ENCODE peak calls at places on chromosomes 5 and 9, in five cellular contexts. R is transverse colon, F is stomach, A is lung, H is heart left ventricle. T is an unnamed sample.

GRCh38 chr5:136021016-136021405 is 7.8 kb upstream of the TGFBI start:
- DNase-seq in R (no peak), F (no peak), A (no peak), H (no peak), T (no peak)

GRCh38 chr5:43172779-43173178 is 19.2 kb upstream of the NIM1K start:
- DNase-seq in R (no peak), F (no peak), A (no peak), H (no peak), T (no peak)

GRCh38 chr5:83475540-83476469 is 4.3 kb downstream of the VCAN start:
- DNase-seq in R (no peak), F (no peak), A (no peak), H (no peak), T (no peak)

GRCh38 chr5:116880150-116880549 is 305.5 kb upstream of the SEMA6A start:
- DNase-seq in R (no peak), F (no peak), A (no peak), H (no peak), T (no peak)

GRCh38 chr9:30932226-30932625 is 1452.2 kb upstream of the ACO1 start:
- DNase-seq in R (no peak), F (no peak), A (no peak), H (no peak), T (no peak)

GRCh38 chr9:29203216-29203930 is 1630.1 kb upstream of the C9orf72 start:
- DNase-seq in R (no peak), F (no peak), A (no peak), H (no peak), T (no peak)

GRCh38 chr9:93709600-93710369 is 133.4 kb downstream of the PHF2 start:
- DNase-seq in R (no peak), F (no peak), A (no peak), H (no peak), T (no peak)

GRCh38 chr5:145818604-145819003 is 16.5 kb downstream of the PRELID2 start:
- DNase-seq in R (no peak), F (no peak), A (no peak), H (no peak), T (no peak)

GRCh38 chr9:111001471-111001870 is 36.8 kb downstream of the LPAR1 start:
- DNase-seq in R (no peak), F (no peak), A (no peak), H (no peak), T (no peak)

GRCh38 chr5:45408067-45408466 is 288.1 kb downstream of the HCN1 start:
- DNase-seq in R (no peak), F (no peak), A (no peak), H (no peak), T (no peak)

GRCh38 chr9:125829743-125830142 is 82.6 kb downstream of the PBX3 start:
- DNase-seq in R (no peak), F (peak; percentile 35), A (no peak), H (no peak), T (no peak)

GRCh38 chr9:76044420-76044819 is 153.9 kb downstream of the PCSK5 start:
- DNase-seq in R (no peak), F (no peak), A (no peak), H (no peak), T (no peak)

GRCh38 chr9:127424669-127424986 is 446 bp downstream of the ZNF79 start:
- DNase-seq in R (no peak), F (no peak), A (no peak), H (no peak), T (no peak)

GRCh38 chr5:96146675-96147074 is 185.0 kb upstream of the ELL2 start:
- DNase-seq in R (no peak), F (no peak), A (no peak), H (no peak), T (no peak)

GRCh38 chr9:133205996-133206931 is 2.8 kb downstream of the OBP2B start:
- DNase-seq in R (no peak), F (peak; percentile 18), A (no peak), H (no peak), T (no peak)

GRCh38 chr5:84088996-84089395 is 295.7 kb downstream of the EDIL3 start:
- DNase-seq in R (no peak), F (no peak), A (no peak), H (no peak), T (no peak)

GRCh38 chr5:50440651-50441478 is at the start of gene EMB:
- DNase-seq in R (peak; percentile 76), F (peak; percentile 66), A (peak; percentile 69), H (peak; percentile 87), T (peak; percentile 33)

GRCh38 chr5:41747708-41748107 is 122.5 kb downstream of the OXCT1 start:
- DNase-seq in R (no peak), F (no peak), A (no peak), H (no peak), T (no peak)

GRCh38 chr5:68353624-68354023 is 138.1 kb downstream of the PIK3R1 start:
- DNase-seq in R (no peak), F (no peak), A (no peak), H (no peak), T (no peak)

GRCh38 chr5:14584848-14585247 is 3.3 kb downstream of the OTULINL start:
- DNase-seq in R (no peak), F (no peak), A (no peak), H (no peak), T (no peak)

GRCh38 chr5:140182803-140183367 is 7.9 kb downstream of the CYSTM1 start:
- DNase-seq in R (peak; percentile 54), F (no peak), A (peak; percentile 54), H (no peak), T (no peak)

GRCh38 chr5:120055858-120056257 is 408.2 kb upstream of the PRR16 start:
- DNase-seq in R (no peak), F (no peak), A (no peak), H (no peak), T (no peak)

GRCh38 chr5:41747291-41747690 is 122.9 kb downstream of the OXCT1 start:
- DNase-seq in R (no peak), F (no peak), A (no peak), H (no peak), T (no peak)

GRCh38 chr9:92763721-92764380 is 782 bp downstream of the BICD2 start:
- DNase-seq in R (peak; percentile 42), F (no peak), A (no peak), H (peak; percentile 75), T (peak; percentile 77)

GRCh38 chr9:112540800-112541199 is 54.2 kb downstream of the KIAA1958 start:
- DNase-seq in R (no peak), F (no peak), A (no peak), H (no peak), T (no peak)

GRCh38 chr5:75450069-75450468 is 61.4 kb downstream of the CERT1 start:
- DNase-seq in R (no peak), F (no peak), A (no peak), H (no peak), T (no peak)

GRCh38 chr9:19720374-19720773 is 68.5 kb downstream of the SLC24A2 start:
- DNase-seq in R (no peak), F (no peak), A (no peak), H (no peak), T (no peak)

GRCh38 chr5:54804086-54804485 is 181.3 kb downstream of the ESM1 start:
- DNase-seq in R (no peak), F (no peak), A (no peak), H (no peak), T (no peak)

GRCh38 chr5:81579525-81579924 is 171.4 kb downstream of the SSBP2 start:
- DNase-seq in R (no peak), F (no peak), A (no peak), H (no peak), T (no peak)

GRCh38 chr5:83742089-83742488 is 21.4 kb upstream of the HAPLN1 start:
- DNase-seq in R (no peak), F (no peak), A (no peak), H (no peak), T (no peak)

GRCh38 chr9:36138901-36139300 is 2.4 kb downstream of the GLIPR2 start:
- DNase-seq in R (no peak), F (no peak), A (no peak), H (no peak), T (no peak)

DNA sequence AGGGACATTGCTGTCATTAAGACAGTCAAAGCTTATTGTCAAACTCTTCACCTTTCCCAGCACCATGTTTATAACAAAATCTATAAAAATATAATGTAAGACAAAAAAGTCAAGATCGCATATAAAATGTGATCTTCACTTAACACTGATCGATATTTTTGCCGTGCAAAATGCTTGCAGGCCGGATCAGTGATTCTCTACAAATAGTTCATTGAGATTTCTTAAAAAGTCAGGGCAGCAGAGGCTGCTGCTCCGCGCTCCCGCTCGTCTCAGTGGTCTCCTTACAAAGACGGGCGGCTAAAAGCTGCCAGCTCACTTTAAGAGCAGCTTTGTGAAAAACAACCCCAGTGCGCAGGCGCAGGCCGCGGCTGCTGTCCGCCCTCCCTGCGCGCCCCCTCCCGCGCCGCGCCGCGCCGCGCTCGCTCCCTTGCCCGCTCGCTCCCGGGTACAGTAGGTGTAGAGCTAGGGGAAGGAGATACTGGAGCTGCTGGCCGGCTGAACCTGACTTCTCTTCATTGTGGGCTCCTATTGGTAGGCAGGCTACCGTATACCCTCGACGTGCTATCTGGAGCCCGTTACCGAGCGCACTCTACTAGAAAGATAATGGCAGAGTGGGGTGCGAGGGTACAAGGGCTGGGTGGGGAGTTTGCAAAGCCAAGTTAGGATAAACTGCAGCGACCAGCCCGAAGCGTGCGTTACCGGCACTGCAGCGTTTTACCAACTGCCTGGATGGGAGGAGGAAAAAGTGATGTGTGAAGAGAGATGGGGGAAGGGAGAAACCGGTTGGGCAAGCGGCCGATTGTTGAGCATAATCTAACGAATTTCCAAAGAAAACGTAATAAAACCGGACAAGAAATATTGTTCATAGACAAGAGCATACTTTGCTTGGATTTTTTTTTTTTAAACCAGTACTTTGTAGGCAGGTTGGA is at the start of gene ARRDC3:
- DNase-seq in R (peak; percentile 97), F (peak; percentile 98), A (peak; percentile 95), H (peak; percentile 98), T (peak; percentile 96)
- TF ChIP-seq CTCF in R (no peak), F (no peak), A (no peak), H (no peak), T (no peak)

DNA sequence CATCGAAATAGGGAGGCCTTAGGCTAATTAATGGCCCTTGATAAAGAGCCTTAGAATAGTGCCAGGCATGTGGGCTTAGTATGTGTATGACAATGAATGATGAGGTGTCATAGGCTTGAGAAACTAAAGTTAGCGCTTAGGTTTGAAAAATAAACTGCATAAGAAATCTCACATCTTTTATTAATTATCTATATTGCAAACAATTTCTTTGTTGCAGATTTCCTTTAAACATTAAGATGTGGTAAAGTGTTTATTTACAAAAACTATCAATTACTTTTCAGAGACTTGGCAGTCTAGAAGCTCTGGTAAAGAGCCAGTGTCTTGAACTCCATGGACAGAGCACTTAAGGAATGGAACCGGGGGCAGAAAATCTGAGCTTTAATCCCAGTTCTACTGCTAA is 23.1 kb downstream of the MAP1B start:
- DNase-seq in R (no peak), F (no peak), A (no peak), H (no peak), T (no peak)
- H3K4me1 ChIP-seq in R (no peaks in the 10 kb centered on the region), F (no peaks in the 10 kb centered on the region), A (no peaks in the 10 kb centered on the region), H (peaks cover 25% of the 10 kb centered on the region), T (no peaks in the 10 kb centered on the region)

DNA sequence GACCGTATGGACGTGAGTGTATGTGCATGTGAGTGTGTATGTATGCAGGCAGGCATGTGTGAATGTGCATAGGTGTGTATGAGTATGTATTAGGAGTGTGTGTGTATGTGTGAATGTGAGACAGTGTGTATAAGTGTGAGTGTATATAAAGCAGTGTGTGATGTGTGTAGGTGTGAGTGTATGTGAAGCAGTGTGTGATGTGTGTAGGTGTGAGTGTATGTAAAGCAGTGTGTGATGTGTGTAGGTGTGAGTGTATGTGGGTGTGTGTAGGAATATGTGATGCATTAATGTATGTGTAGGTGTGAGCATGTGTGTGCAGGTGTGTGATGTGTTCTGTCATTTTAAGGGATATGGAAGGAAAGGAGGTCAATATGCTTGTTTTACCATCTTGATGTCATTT is 215.5 kb downstream of the GADD45G start:
- DNase-seq in R (no peak), F (no peak), A (no peak), H (no peak), T (no peak)
- TF ChIP-seq CTCF in R (no peak), F (no peak), A (no peak), H (no peak), T (no peak)

GRCh38 chr9:21835111-21835510 is 32.7 kb downstream of the MTAP start:
- DNase-seq in R (no peak), F (no peak), A (no peak), H (no peak), T (no peak)
- H3K4me1 ChIP-seq in R (no peaks in the 10 kb centered on the region), F (no peaks in the 10 kb centered on the region), A (peaks cover 4% of the 10 kb centered on the region), H (peaks cover 34% of the 10 kb centered on the region), T (peaks cover 7% of the 10 kb centered on the region)

T was measured in pancreas.